ENCODE peak calls at places on chromosome 20, in six cellular contexts. One of them, this sample, is unnamed.

GRCh38 chr20:20614391-20614790 is 98.1 kb downstream of the RALGAPA2 start:
- DNase-seq in heart left ventricle: no peak
- DNase-seq in T-helper 2 cell: no peak
- DNase-seq in posterior cingulate gyrus: no peak
- DNase-seq in lung microvascular endothelial cell: no peak
- DNase-seq in ACHN: no peak
- DNase-seq in this sample: no peak

GRCh38 chr20:51902933-51903332 is 100.6 kb upstream of the SALL4 start:
- DNase-seq in heart left ventricle: no peak
- DNase-seq in T-helper 2 cell: no peak
- DNase-seq in posterior cingulate gyrus: no peak
- DNase-seq in lung microvascular endothelial cell: no peak
- DNase-seq in ACHN: no peak
- DNase-seq in this sample: no peak

GRCh38 chr20:41232971-41233926 is 84.3 kb downstream of the ZHX3 start:
- DNase-seq in heart left ventricle: no peak
- DNase-seq in T-helper 2 cell: no peak
- DNase-seq in posterior cingulate gyrus: no peak
- DNase-seq in lung microvascular endothelial cell: peak; percentile 76
- DNase-seq in ACHN: peak; percentile 64
- DNase-seq in this sample: no peak

GRCh38 chr20:38129248-38129865 is 35.7 kb downstream of the TGM2 start:
- DNase-seq in heart left ventricle: no peak
- DNase-seq in T-helper 2 cell: no peak
- DNase-seq in posterior cingulate gyrus: no peak
- DNase-seq in lung microvascular endothelial cell: peak; percentile 8
- DNase-seq in ACHN: no peak
- DNase-seq in this sample: no peak

GRCh38 chr20:35757098-35757705 is 14.6 kb upstream of the PHF20 start:
- DNase-seq in heart left ventricle: no peak
- DNase-seq in T-helper 2 cell: no peak
- DNase-seq in posterior cingulate gyrus: no peak
- DNase-seq in lung microvascular endothelial cell: no peak
- DNase-seq in ACHN: no peak
- DNase-seq in this sample: no peak

GRCh38 chr20:36085686-36086267 is 68.8 kb upstream of the EPB41L1 start:
- DNase-seq in heart left ventricle: no peak
- DNase-seq in T-helper 2 cell: no peak
- DNase-seq in posterior cingulate gyrus: no peak
- DNase-seq in lung microvascular endothelial cell: peak; percentile 16
- DNase-seq in ACHN: peak; percentile 88
- DNase-seq in this sample: no peak

GRCh38 chr20:50585214-50585613 is 75.0 kb downstream of the PTPN1 start:
- DNase-seq in heart left ventricle: no peak
- DNase-seq in T-helper 2 cell: no peak
- DNase-seq in posterior cingulate gyrus: no peak
- DNase-seq in lung microvascular endothelial cell: no peak
- DNase-seq in ACHN: no peak
- DNase-seq in this sample: no peak

GRCh38 chr20:31666258-31667042 is 28.7 kb downstream of the COX4I2 start:
- DNase-seq in heart left ventricle: peak; percentile 66
- DNase-seq in T-helper 2 cell: peak; percentile 72
- DNase-seq in posterior cingulate gyrus: no peak
- DNase-seq in lung microvascular endothelial cell: peak; percentile 54
- DNase-seq in ACHN: no peak
- DNase-seq in this sample: no peak

GRCh38 chr20:10634683-10635411 is 39.0 kb downstream of the JAG1 start:
- DNase-seq in heart left ventricle: no peak
- DNase-seq in T-helper 2 cell: no peak
- DNase-seq in posterior cingulate gyrus: no peak
- DNase-seq in lung microvascular endothelial cell: no peak
- DNase-seq in ACHN: no peak
- DNase-seq in this sample: no peak

GRCh38 chr20:31587545-31588389 is 17.3 kb upstream of the ID1 start:
- DNase-seq in heart left ventricle: peak; percentile 83
- DNase-seq in T-helper 2 cell: no peak
- DNase-seq in posterior cingulate gyrus: no peak
- DNase-seq in lung microvascular endothelial cell: peak; percentile 62
- DNase-seq in ACHN: no peak
- DNase-seq in this sample: no peak

GRCh38 chr20:37919389-37920040 is 16.6 kb downstream of the VSTM2L start:
- DNase-seq in heart left ventricle: no peak
- DNase-seq in T-helper 2 cell: no peak
- DNase-seq in posterior cingulate gyrus: no peak
- DNase-seq in lung microvascular endothelial cell: no peak
- DNase-seq in ACHN: no peak
- DNase-seq in this sample: peak; percentile 70

GRCh38 chr20:38260378-38261053 is at the start of gene KIAA1755:
- DNase-seq in heart left ventricle: peak; percentile 69
- DNase-seq in T-helper 2 cell: no peak
- DNase-seq in posterior cingulate gyrus: peak; percentile 58
- DNase-seq in lung microvascular endothelial cell: no peak
- DNase-seq in ACHN: no peak
- DNase-seq in this sample: no peak

GRCh38 chr20:7585126-7585679 is 355.1 kb downstream of the HAO1 start:
- DNase-seq in heart left ventricle: no peak
- DNase-seq in T-helper 2 cell: no peak
- DNase-seq in posterior cingulate gyrus: no peak
- DNase-seq in lung microvascular endothelial cell: no peak
- DNase-seq in ACHN: no peak
- DNase-seq in this sample: no peak

GRCh38 chr20:19713851-19714716 is 44.0 kb upstream of the RIN2 start:
- DNase-seq in heart left ventricle: no peak
- DNase-seq in T-helper 2 cell: no peak
- DNase-seq in posterior cingulate gyrus: no peak
- DNase-seq in lung microvascular endothelial cell: no peak
- DNase-seq in ACHN: no peak
- DNase-seq in this sample: no peak

GRCh38 chr20:47949230-47949629 is 163.9 kb upstream of the SULF2 start:
- DNase-seq in heart left ventricle: no peak
- DNase-seq in T-helper 2 cell: no peak
- DNase-seq in posterior cingulate gyrus: no peak
- DNase-seq in lung microvascular endothelial cell: no peak
- DNase-seq in ACHN: no peak
- DNase-seq in this sample: no peak

GRCh38 chr20:64038579-64039292 is 2.8 kb downstream of the C20orf204 start:
- DNase-seq in heart left ventricle: peak; percentile 92
- DNase-seq in T-helper 2 cell: peak; percentile 57
- DNase-seq in posterior cingulate gyrus: no peak
- DNase-seq in lung microvascular endothelial cell: peak; percentile 99
- DNase-seq in ACHN: peak; percentile 75
- DNase-seq in this sample: peak; percentile 68

GRCh38 chr20:24639167-24639548 is 169.7 kb downstream of the SYNDIG1 start:
- DNase-seq in heart left ventricle: no peak
- DNase-seq in T-helper 2 cell: no peak
- DNase-seq in posterior cingulate gyrus: no peak
- DNase-seq in lung microvascular endothelial cell: no peak
- DNase-seq in ACHN: no peak
- DNase-seq in this sample: no peak

GRCh38 chr20:60680554-60680953 is 571.5 kb upstream of the CDH4 start:
- DNase-seq in heart left ventricle: no peak
- DNase-seq in T-helper 2 cell: no peak
- DNase-seq in posterior cingulate gyrus: no peak
- DNase-seq in lung microvascular endothelial cell: no peak
- DNase-seq in ACHN: no peak
- DNase-seq in this sample: no peak

GRCh38 chr20:21232546-21233280 is 70.4 kb upstream of the XRN2 start:
- DNase-seq in heart left ventricle: no peak
- DNase-seq in T-helper 2 cell: no peak
- DNase-seq in posterior cingulate gyrus: no peak
- DNase-seq in lung microvascular endothelial cell: no peak
- DNase-seq in ACHN: no peak
- DNase-seq in this sample: no peak

GRCh38 chr20:25009218-25010145 is 16.9 kb upstream of the APMAP start:
- DNase-seq in heart left ventricle: no peak
- DNase-seq in T-helper 2 cell: no peak
- DNase-seq in posterior cingulate gyrus: no peak
- DNase-seq in lung microvascular endothelial cell: no peak
- DNase-seq in ACHN: no peak
- DNase-seq in this sample: no peak

GRCh38 chr20:51586005-51586440 is 43.5 kb upstream of the NFATC2 start:
- DNase-seq in heart left ventricle: no peak
- DNase-seq in T-helper 2 cell: no peak
- DNase-seq in posterior cingulate gyrus: no peak
- DNase-seq in lung microvascular endothelial cell: no peak
- DNase-seq in ACHN: peak; percentile 25
- DNase-seq in this sample: no peak

GRCh38 chr20:32333988-32334885 is 23.9 kb upstream of the ASXL1 start:
- DNase-seq in heart left ventricle: peak; percentile 83
- DNase-seq in T-helper 2 cell: peak; percentile 36
- DNase-seq in posterior cingulate gyrus: peak; percentile 13
- DNase-seq in lung microvascular endothelial cell: peak; percentile 80
- DNase-seq in ACHN: no peak
- DNase-seq in this sample: no peak

GRCh38 chr20:58306421-58307261 is 2.9 kb upstream of the RAB22A start:
- DNase-seq in heart left ventricle: no peak
- DNase-seq in T-helper 2 cell: peak; percentile 91
- DNase-seq in posterior cingulate gyrus: no peak
- DNase-seq in lung microvascular endothelial cell: peak; percentile 11
- DNase-seq in ACHN: peak; percentile 83
- DNase-seq in this sample: no peak

GRCh38 chr20:53642196-53643030 is 48.8 kb upstream of the ZNF217 start:
- DNase-seq in heart left ventricle: no peak
- DNase-seq in T-helper 2 cell: peak; percentile 33
- DNase-seq in posterior cingulate gyrus: no peak
- DNase-seq in lung microvascular endothelial cell: peak; percentile 64
- DNase-seq in ACHN: peak; percentile 59
- DNase-seq in this sample: no peak

GRCh38 chr20:19495905-19496703 is 262.0 kb upstream of the RIN2 start:
- DNase-seq in heart left ventricle: no peak
- DNase-seq in T-helper 2 cell: no peak
- DNase-seq in posterior cingulate gyrus: no peak
- DNase-seq in lung microvascular endothelial cell: no peak
- DNase-seq in ACHN: no peak
- DNase-seq in this sample: no peak

GRCh38 chr20:4029505-4030467 is 14.4 kb upstream of the RNF24 start:
- DNase-seq in heart left ventricle: no peak
- DNase-seq in T-helper 2 cell: no peak
- DNase-seq in posterior cingulate gyrus: no peak
- DNase-seq in lung microvascular endothelial cell: peak; percentile 35
- DNase-seq in ACHN: no peak
- DNase-seq in this sample: no peak

GRCh38 chr20:37870294-37870693 is 32.6 kb upstream of the VSTM2L start:
- DNase-seq in heart left ventricle: no peak
- DNase-seq in T-helper 2 cell: no peak
- DNase-seq in posterior cingulate gyrus: no peak
- DNase-seq in lung microvascular endothelial cell: no peak
- DNase-seq in ACHN: no peak
- DNase-seq in this sample: no peak

GRCh38 chr20:63701329-63702035 is 5.0 kb downstream of the TNFRSF6B start:
- DNase-seq in heart left ventricle: no peak
- DNase-seq in T-helper 2 cell: no peak
- DNase-seq in posterior cingulate gyrus: no peak
- DNase-seq in lung microvascular endothelial cell: no peak
- DNase-seq in ACHN: no peak
- DNase-seq in this sample: no peak

GRCh38 chr20:35240083-35240913 is 13.8 kb downstream of the MMP24 start:
- DNase-seq in heart left ventricle: no peak
- DNase-seq in T-helper 2 cell: no peak
- DNase-seq in posterior cingulate gyrus: no peak
- DNase-seq in lung microvascular endothelial cell: peak; percentile 57
- DNase-seq in ACHN: no peak
- DNase-seq in this sample: no peak

GRCh38 chr20:38158701-38159325 is 6.3 kb downstream of the TGM2 start:
- DNase-seq in heart left ventricle: peak; percentile 67
- DNase-seq in T-helper 2 cell: no peak
- DNase-seq in posterior cingulate gyrus: no peak
- DNase-seq in lung microvascular endothelial cell: peak; percentile 75
- DNase-seq in ACHN: no peak
- DNase-seq in this sample: no peak

GRCh38 chr20:37677969-37678610 is 15.7 kb upstream of the CTNNBL1 start:
- DNase-seq in heart left ventricle: no peak
- DNase-seq in T-helper 2 cell: no peak
- DNase-seq in posterior cingulate gyrus: no peak
- DNase-seq in lung microvascular endothelial cell: no peak
- DNase-seq in ACHN: no peak
- DNase-seq in this sample: no peak

This sample was measured in A673.